ENCODE peak calls at places on chromosome 15, in seven cellular contexts. X is ovary, G is IMR-90, Y is spleen, S is A549, D is stomach, B is body of pancreas. O is an unnamed sample.
A peak's percentile ranks its signal among the peaks of the same experiment; 100 is the strongest.

GRCh38 chr15:49649987-49650386 is 29.1 kb downstream of the DTWD1 start:
- DNase-seq in G (peak; percentile 35), Y (no peak), S (no peak), X (no peak), B (no peak), D (no peak), O (no peak)

GRCh38 chr15:36784098-36784670 is 204.8 kb downstream of the CDIN1 start:
- DNase-seq in S (no peak), X (no peak), G (no peak), B (no peak), Y (no peak), D (no peak), O (no peak)

GRCh38 chr15:80567721-80568157 is 127.4 kb upstream of the ABHD17C start:
- DNase-seq in Y (no peak), X (peak; percentile 48), G (peak; percentile 89), S (peak; percentile 84), D (peak; percentile 49), B (peak; percentile 54), O (no peak)

GRCh38 chr15:80163217-80163616 is 10.4 kb downstream of the FAH start:
- DNase-seq in Y (no peak), B (no peak), X (no peak), G (no peak), S (no peak), D (no peak), O (no peak)

GRCh38 chr15:29035571-29036285 is 150.0 kb downstream of the APBA2 start:
- DNase-seq in X (no peak), D (no peak), Y (no peak), B (peak; percentile 77), G (no peak), S (no peak), O (no peak)

GRCh38 chr15:85316244-85316934 is 64.0 kb upstream of the AKAP13 start:
- DNase-seq in D (no peak), G (peak; percentile 53), Y (no peak), S (peak; percentile 27), B (no peak), X (no peak), O (no peak)

GRCh38 chr15:45181491-45182285 is 6.1 kb downstream of the SHF start:
- DNase-seq in B (no peak), X (no peak), D (no peak), Y (no peak), G (no peak), S (no peak), O (no peak)

GRCh38 chr15:46413799-46414198 is 779.0 kb downstream of the SQOR start:
- DNase-seq in S (no peak), D (no peak), Y (no peak), B (no peak), G (peak; percentile 19), X (no peak), O (no peak)

GRCh38 chr15:73174171-73174570 is 121.9 kb downstream of the NEO1 start:
- DNase-seq in B (no peak), S (no peak), D (no peak), G (no peak), Y (no peak), X (no peak), O (no peak)

GRCh38 chr15:94677202-94677790 is 445.9 kb downstream of the MCTP2 start:
- DNase-seq in X (peak; percentile 23), Y (no peak), B (no peak), D (no peak), G (no peak), S (no peak), O (no peak)
- H3K4me3 ChIP-seq in X (no peak overlapping the region), Y (no peak overlapping the region), B (no peak overlapping the region), D (no peak overlapping the region), G (no peak overlapping the region), S (no peak overlapping the region), O (no peak overlapping the region)

DNA sequence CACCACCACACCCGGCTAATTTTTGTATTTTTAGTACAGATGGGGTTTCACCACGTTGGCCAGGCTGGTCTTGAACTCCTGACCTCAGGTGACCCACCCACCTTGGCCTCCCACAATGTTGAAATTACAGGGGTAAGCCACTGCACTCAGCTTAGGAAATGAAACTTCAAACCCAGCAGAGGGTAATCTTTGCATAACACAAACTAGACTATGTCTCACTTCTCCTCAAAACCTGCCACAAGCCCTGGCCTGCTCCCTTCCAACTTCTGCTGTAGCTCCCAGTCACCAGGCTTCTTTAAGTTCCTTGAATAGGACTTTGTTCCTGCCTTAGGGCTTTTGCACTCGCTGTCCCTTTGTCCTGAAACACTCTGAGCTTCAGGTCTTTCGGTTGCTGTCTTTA is 39.2 kb upstream of the SEMA4B start:
- DNase-seq in Y (no peak), G (no peak), S (peak; percentile 35), B (no peak), D (no peak), X (no peak), O (no peak)
- H3K4me1 ChIP-seq in Y (peaks cover 64% of the 10 kb centered on the region), G (peaks cover 10% of the 10 kb centered on the region), S (peaks cover 84% of the 10 kb centered on the region), B (peaks cover 62% of the 10 kb centered on the region), D (peaks cover 65% of the 10 kb centered on the region), X (peaks cover 7% of the 10 kb centered on the region), O (peaks cover 65% of the 10 kb centered on the region)

DNA sequence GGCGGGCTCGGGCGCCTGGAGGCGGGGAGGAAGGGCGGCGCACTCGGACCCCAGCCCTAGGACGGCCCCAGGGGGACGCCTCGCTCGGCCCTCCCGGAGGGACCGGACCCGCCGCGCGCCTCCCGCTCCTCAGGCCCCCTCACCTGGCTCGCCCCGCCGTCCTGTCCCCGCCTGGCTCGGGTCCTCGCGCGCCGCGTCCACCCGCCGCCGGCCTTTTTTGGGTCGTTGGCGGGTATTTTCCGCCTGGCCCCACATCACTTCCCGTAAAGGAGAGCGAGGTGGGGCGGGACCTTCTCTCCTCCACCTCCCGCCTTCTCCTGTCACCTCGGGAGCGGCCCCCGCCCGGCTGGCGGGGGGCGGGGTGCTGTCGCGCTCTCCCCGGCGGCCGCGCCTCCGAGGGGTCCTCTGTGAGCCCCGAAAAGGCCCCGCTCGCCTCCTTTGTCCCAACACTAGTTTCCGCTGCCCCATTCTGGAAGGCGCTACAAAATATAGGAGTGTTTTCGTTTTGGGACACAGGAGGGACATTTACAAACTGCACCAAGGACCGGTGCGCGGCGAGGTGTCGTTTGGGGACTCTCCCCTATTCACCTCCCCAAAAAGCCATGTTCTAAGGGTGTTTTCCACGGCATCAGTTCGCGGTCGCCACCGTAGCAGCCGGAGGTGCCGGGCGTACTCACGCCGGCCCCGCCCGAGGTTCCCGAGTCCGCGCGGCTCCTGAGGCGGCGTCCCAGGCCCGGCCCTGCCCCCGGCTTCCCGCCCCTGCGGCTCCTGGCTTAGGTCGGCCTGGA is at the start of gene RAB27A:
- DNase-seq in B (peak; percentile 80), G (peak; percentile 16), S (peak; percentile 77), X (peak; percentile 64), D (peak; percentile 85), Y (peak; percentile 94), O (no peak)
- TF ChIP-seq POLR2A in B (peak; percentile 84), G (peak; percentile 32), S (peak; percentile 19), X (no peak), D (no peak), Y (no peak), O (peak; percentile 40)

DNA sequence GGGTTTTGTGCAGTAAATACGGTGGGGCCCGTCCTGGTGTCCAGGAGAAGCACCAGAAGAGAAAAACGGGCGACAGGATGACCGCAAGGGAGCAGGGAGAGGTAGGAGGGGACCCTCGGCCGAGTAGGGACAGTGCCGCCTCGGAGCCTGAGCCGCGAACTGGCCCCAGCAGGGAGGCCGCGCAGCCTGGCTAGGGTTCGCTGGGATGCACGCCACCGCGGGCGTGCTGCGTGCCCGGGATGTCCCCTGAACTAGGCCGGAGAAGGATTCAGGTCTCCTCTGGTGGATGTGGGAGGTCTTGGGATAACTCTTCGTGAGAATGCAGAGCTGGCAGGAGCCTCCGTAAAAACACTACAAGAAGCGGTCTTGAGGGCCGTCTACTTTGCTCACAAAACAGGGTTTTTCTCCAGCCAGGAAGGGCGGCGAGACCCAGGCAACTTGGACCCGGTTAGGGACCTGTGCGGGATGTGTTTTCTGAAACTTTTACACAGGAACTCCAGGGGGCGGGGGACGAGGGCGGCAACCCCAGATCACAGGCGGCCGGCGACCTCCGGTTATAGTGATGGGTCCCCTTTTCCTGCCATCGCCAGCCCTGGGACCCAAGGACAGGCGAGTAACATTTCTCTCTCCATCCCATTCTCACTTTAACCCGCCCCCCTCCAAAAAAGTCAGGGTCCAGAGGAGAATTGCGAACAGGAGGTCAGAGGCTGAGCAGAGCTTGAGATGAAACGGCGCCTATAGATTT is 35.5 kb downstream of the NR2F2 start:
- DNase-seq in B (no peak), S (no peak), Y (no peak), D (no peak), X (no peak), G (no peak), O (no peak)
- H3K4me3 ChIP-seq in B (no peak overlapping the region), S (no peak overlapping the region), Y (no peak overlapping the region), D (peak overlapping the region; percentile 8), X (no peak overlapping the region), G (no peak overlapping the region), O (no peak overlapping the region)

DNA sequence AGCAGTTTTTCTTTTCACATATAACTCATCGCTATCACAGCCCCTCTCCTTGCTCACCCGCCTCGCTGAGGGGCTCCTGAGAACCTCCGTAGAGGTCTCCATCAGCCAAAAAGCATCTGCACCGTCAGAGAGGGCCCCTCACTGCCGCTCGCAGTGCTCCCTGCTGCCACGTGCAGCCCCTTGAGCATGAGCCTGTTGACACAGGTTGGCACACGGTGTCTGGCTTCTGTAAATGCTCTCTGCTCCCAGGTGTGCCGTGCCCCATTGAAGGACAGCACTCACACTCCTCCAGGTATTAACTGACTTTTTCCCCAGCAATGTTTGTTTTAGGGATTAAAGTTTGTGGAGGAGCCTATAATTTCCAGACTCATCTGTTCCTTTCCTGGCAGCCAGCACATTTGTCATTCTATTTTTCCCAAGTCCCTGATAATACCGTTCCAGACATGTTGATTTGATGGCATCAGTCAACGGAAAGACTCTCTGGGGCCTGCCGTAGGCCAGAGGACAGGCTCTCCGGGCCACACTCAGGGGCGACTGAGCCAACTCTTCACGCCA is 2.1 kb upstream of the FURIN start:
- DNase-seq in B (peak; percentile 24), X (no peak), D (no peak), S (no peak), G (no peak), Y (no peak), O (no peak)
- H3K4me1 ChIP-seq in B (peaks cover 61% of the 10 kb centered on the region), X (peaks cover 5% of the 10 kb centered on the region), D (peaks cover 29% of the 10 kb centered on the region), S (peaks cover 77% of the 10 kb centered on the region), G (peaks cover 13% of the 10 kb centered on the region), Y (peaks cover 65% of the 10 kb centered on the region), O (peaks cover 62% of the 10 kb centered on the region)

GRCh38 chr15:76198456-76199105 is 112.7 kb downstream of the ETFA start:
- DNase-seq in Y (peak; percentile 52), S (no peak), X (no peak), G (no peak), D (no peak), B (no peak), O (no peak)

GRCh38 chr15:76195506-76196285 is 115.6 kb downstream of the ETFA start:
- DNase-seq in D (no peak), G (no peak), X (no peak), Y (peak; percentile 38), B (no peak), S (no peak), O (no peak)

GRCh38 chr15:76196286-76196948 is 114.9 kb downstream of the ETFA start:
- DNase-seq in D (peak; percentile 82), X (peak; percentile 74), G (peak; percentile 89), S (peak; percentile 85), Y (peak; percentile 65), B (peak; percentile 80), O (no peak)

GRCh38 chr15:76197703-76198455 is 113.4 kb downstream of the ETFA start:
- DNase-seq in D (peak; percentile 69), G (no peak), S (no peak), Y (peak; percentile 50), B (no peak), X (no peak), O (no peak)

GRCh38 chr15:76196949-76197315 is 114.3 kb downstream of the ETFA start:
- DNase-seq in B (peak; percentile 53), X (no peak), D (no peak), Y (peak; percentile 73), G (no peak), S (no peak), O (no peak)
- TF ChIP-seq POLR2A in B (no peak), X (no peak), D (no peak), Y (no peak), G (no peak), S (no peak), O (no peak)

O was measured in esophagus squamous epithelium.